ENCODE peak calls at places on chromosomes 7 and 10, in four cellular contexts. F is heart right ventricle, S is astrocyte of the spinal cord, A is neural crest cell. D is an unnamed sample.
A peak's percentile ranks its signal among the peaks of the same experiment; 100 is the strongest.

GRCh38 chr7:50795253-50795652 is 12.6 kb upstream of the GRB10 start:
- DNase-seq in A (no peak), S (no peak), F (no peak), D (no peak)

GRCh38 chr7:150909192-150909591 is 56.9 kb downstream of the AOC1 start:
- DNase-seq in S (no peak), F (no peak), A (no peak), D (no peak)

GRCh38 chr10:18666810-18667209 is 7.6 kb downstream of the ARL5B start:
- DNase-seq in A (no peak), S (peak; percentile 79), F (no peak), D (no peak)

GRCh38 chr10:16155761-16156322 is 281.0 kb upstream of the PTER start:
- DNase-seq in A (no peak), S (no peak), F (no peak), D (no peak)

GRCh38 chr7:157001920-157002818 is 8.3 kb downstream of the MNX1 start:
- DNase-seq in F (no peak), S (no peak), A (no peak), D (no peak)

GRCh38 chr10:126384269-126384873 is 3.9 kb downstream of the ADAM12 start:
- DNase-seq in F (no peak), S (peak; percentile 86), A (no peak), D (no peak)

GRCh38 chr10:114393482-114393881 is 10.8 kb downstream of the AFAP1L2 start:
- DNase-seq in S (peak; percentile 57), A (no peak), F (no peak), D (no peak)

GRCh38 chr7:156666368-156667109 is 26.0 kb downstream of the RNF32 start:
- DNase-seq in S (no peak), A (no peak), F (no peak), D (no peak)

GRCh38 chr10:89773081-89773480 is 71.7 kb downstream of the KIF20B start:
- DNase-seq in A (no peak), S (no peak), F (no peak), D (no peak)

GRCh38 chr7:94394399-94395140 is at the start of gene COL1A2:
- DNase-seq in S (peak; percentile 99), F (peak; percentile 79), A (peak; percentile 38), D (no peak)

GRCh38 chr7:152968003-152968402 is 208.5 kb downstream of the ACTR3B start:
- DNase-seq in S (no peak), F (no peak), A (no peak), D (no peak)

GRCh38 chr10:8279598-8279997 is 225.1 kb downstream of the GATA3 start:
- DNase-seq in S (peak; percentile 55), A (no peak), F (no peak), D (no peak)

GRCh38 chr7:137628211-137628610 is 218.6 kb downstream of the DGKI start:
- DNase-seq in S (no peak), F (no peak), A (no peak), D (no peak)

GRCh38 chr7:106775552-106775936 is 89.5 kb upstream of the PIK3CG start:
- DNase-seq in F (no peak), A (no peak), S (peak; percentile 85), D (no peak)

GRCh38 chr10:86585037-86585725 is 63.6 kb upstream of the WAPL start:
- DNase-seq in S (peak; percentile 66), A (peak; percentile 70), F (peak; percentile 66), D (peak; percentile 64)

GRCh38 chr7:105230486-105230885 is 158.2 kb downstream of the SRPK2 start:
- DNase-seq in F (no peak), A (no peak), S (no peak), D (no peak)

GRCh38 chr7:136874393-136875032 is 6.1 kb downstream of the CHRM2 start:
- DNase-seq in F (no peak), S (peak; percentile 36), A (no peak), D (no peak)

GRCh38 chr10:55370021-55370420 is 569.0 kb upstream of the PCDH15 start:
- DNase-seq in F (no peak), A (no peak), S (peak; percentile 73), D (no peak)

GRCh38 chr7:11743016-11743415 is 89.0 kb downstream of the THSD7A start:
- DNase-seq in F (no peak), A (no peak), S (no peak), D (no peak)

GRCh38 chr10:97895084-97895483 is 45.4 kb downstream of the GOLGA7B start:
- DNase-seq in F (no peak), S (no peak), A (no peak), D (no peak)

GRCh38 chr10:19922236-19922963 is 106.2 kb downstream of the PLXDC2 start:
- DNase-seq in A (no peak), S (peak; percentile 94), F (peak; percentile 40), D (no peak)

GRCh38 chr7:157359581-157359980 is 22.8 kb downstream of the DNAJB6 start:
- DNase-seq in A (no peak), S (no peak), F (no peak), D (no peak)

GRCh38 chr10:91032614-91033248 is 111.8 kb upstream of the ANKRD1 start:
- DNase-seq in A (no peak), S (no peak), F (peak; percentile 33), D (no peak)

GRCh38 chr7:98286093-98286525 is 4.6 kb downstream of the BRI3 start:
- DNase-seq in S (peak; percentile 29), F (peak; percentile 61), A (no peak), D (peak; percentile 89)

GRCh38 chr7:42639930-42640329 is 271.9 kb downstream of the C7orf25 start:
- DNase-seq in A (no peak), F (no peak), S (no peak), D (no peak)

GRCh38 chr7:52877240-52877639 is 158.2 kb upstream of the POM121L12 start:
- DNase-seq in A (no peak), S (no peak), F (no peak), D (no peak)

GRCh38 chr10:99906470-99906869 is 103.3 kb downstream of the DNMBP start:
- DNase-seq in F (no peak), A (no peak), S (peak; percentile 96), D (no peak)

GRCh38 chr10:81784111-81784597 is 90.8 kb upstream of the NRG3 start:
- DNase-seq in F (no peak), S (no peak), A (no peak), D (no peak)

GRCh38 chr10:97498841-97499560 is at the start of gene UBTD1:
- DNase-seq in A (no peak), F (peak; percentile 44), S (peak; percentile 39), D (no peak)

GRCh38 chr10:69856601-69857166 is 55.0 kb downstream of the COL13A1 start:
- DNase-seq in F (no peak), A (no peak), S (no peak), D (no peak)

GRCh38 chr7:105353752-105354328 is 34.9 kb downstream of the SRPK2 start:
- DNase-seq in F (peak; percentile 53), A (no peak), S (peak; percentile 56), D (peak; percentile 54)

GRCh38 chr7:83149466-83149865 is 13.2 kb downstream of the PCLO start:
- DNase-seq in S (peak; percentile 59), F (no peak), A (no peak), D (no peak)

GRCh38 chr7:14321947-14322346 is 332.5 kb upstream of the ETV1 start:
- DNase-seq in F (no peak), S (no peak), A (no peak), D (no peak)

GRCh38 chr10:22006379-22006884 is 2.9 kb upstream of the DNAJC1 start:
- DNase-seq in A (no peak), S (no peak), F (no peak), D (no peak)

GRCh38 chr10:22016046-22016705 is 12.6 kb upstream of the DNAJC1 start:
- DNase-seq in S (no peak), A (no peak), F (no peak), D (no peak)

GRCh38 chr10:22005763-22006162 is 2.2 kb upstream of the DNAJC1 start:
- DNase-seq in S (no peak), F (no peak), A (no peak), D (no peak)

GRCh38 chr10:22010973-22011408 is 7.5 kb upstream of the DNAJC1 start:
- DNase-seq in S (peak; percentile 47), F (no peak), A (no peak), D (no peak)
- TF ChIP-seq CTCF in S (peak; percentile 27), F (peak; percentile 60), A (peak; percentile 79), D (peak; percentile 74)

GRCh38 chr7:79806161-79806734 is 328.4 kb upstream of the GNAI1 start:
- DNase-seq in A (no peak), F (no peak), S (peak; percentile 26), D (no peak)
- TF ChIP-seq CTCF in A (peak; percentile 46), F (no peak), S (peak; percentile 48), D (no peak)

GRCh38 chr10:60110739-60111138 is 204.4 kb upstream of the CCDC6 start:
- DNase-seq in A (no peak), S (no peak), F (no peak), D (no peak)

GRCh38 chr10:60114765-60115586 is 208.6 kb upstream of the CCDC6 start:
- DNase-seq in A (no peak), S (peak; percentile 81), F (no peak), D (no peak)
- TF ChIP-seq CTCF in A (peak; percentile 71), S (peak; percentile 63), F (peak; percentile 53), D (peak; percentile 47)

DNA sequence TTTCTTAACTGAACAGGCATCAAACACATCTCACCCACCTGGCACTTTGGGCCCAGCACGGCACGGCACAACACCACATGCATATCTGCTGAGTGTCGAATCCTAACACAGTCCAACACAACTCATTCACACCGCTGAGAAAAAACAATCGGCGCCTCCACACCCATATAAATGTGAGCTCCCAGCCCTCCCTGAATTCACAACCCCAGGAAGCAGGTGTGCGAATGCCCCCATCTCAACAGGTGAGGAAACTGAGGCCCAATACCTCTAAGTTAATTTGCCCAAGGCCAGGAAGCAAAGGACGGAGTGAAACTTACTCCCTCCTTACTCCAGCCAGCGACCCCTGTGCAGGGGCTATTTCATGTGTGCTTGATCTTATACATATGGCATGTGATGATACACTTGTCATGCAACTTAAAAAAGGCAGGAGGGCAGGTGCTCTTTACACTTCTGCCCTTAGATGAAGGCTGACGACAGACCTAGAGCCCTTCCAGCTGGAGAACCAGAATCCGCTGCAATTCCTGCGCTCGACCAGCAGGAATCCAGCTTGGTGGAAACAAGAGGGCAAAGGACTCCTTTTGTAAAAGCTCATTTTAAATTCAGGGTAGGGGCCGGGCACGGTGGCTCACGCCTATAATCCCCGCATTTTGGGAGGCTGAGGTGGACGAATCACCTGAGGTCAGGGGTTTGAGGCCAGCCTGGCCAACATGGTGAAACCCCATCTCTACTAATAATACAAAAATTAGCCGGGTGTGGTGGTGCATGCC is 116.0 kb downstream of the LARP4B start:
- DNase-seq in F (no peak), A (no peak), S (no peak), D (no peak)
- TF ChIP-seq CTCF in F (no peak), A (peak; percentile 41), S (peak; percentile 18), D (no peak)

GRCh38 chr7:73918926-73919693 is 58.2 kb downstream of the TMEM270 start:
- DNase-seq in A (no peak), S (no peak), F (no peak), D (no peak)
- TF ChIP-seq CTCF in A (no peak), S (no peak), F (no peak), D (no peak)

GRCh38 chr10:77961668-77962067 is 35.1 kb upstream of the DLG5 start:
- DNase-seq in F (no peak), A (no peak), S (no peak), D (no peak)

GRCh38 chr10:77960829-77961329 is 34.3 kb upstream of the DLG5 start:
- DNase-seq in S (no peak), F (no peak), A (no peak), D (no peak)

GRCh38 chr10:77962350-77963146 is 36.0 kb upstream of the DLG5 start:
- DNase-seq in S (no peak), F (no peak), A (no peak), D (no peak)

GRCh38 chr10:77959384-77959783 is 32.8 kb upstream of the DLG5 start:
- DNase-seq in S (no peak), F (no peak), A (no peak), D (no peak)

GRCh38 chr10:77959887-77960286 is 33.3 kb upstream of the DLG5 start:
- DNase-seq in A (no peak), S (no peak), F (no peak), D (no peak)
- TF ChIP-seq CTCF in A (no peak), S (no peak), F (no peak), D (no peak)

D was measured in CD14-positive monocyte.